ENCODE peak calls at places on chromosome 10, in six cellular contexts. H is astrocyte of the spinal cord, O is A549, V is psoas muscle, S is colonic mucosa, G is left ventricle myocardium inferior. R is an unnamed sample.

GRCh38 chr10:3516191-3516590 is 268.8 kb downstream of the KLF6 start:
- DNase-seq in H (no peak), O (no peak), V (no peak), S (no peak), G (no peak), R (no peak)

GRCh38 chr10:109427421-109427820 is 495.9 kb downstream of the XPNPEP1 start:
- DNase-seq in H (no peak), O (no peak), V (no peak), S (no peak), G (no peak), R (no peak)

GRCh38 chr10:11284291-11285085 is 266.8 kb downstream of the CELF2 start:
- DNase-seq in H (no peak), O (no peak), V (no peak), S (no peak), G (no peak), R (no peak)

GRCh38 chr10:96310359-96310669 is 6.1 kb downstream of the DNTT start:
- DNase-seq in H (no peak), O (no peak), V (no peak), S (no peak), G (no peak), R (no peak)

GRCh38 chr10:68284007-68284406 is 47.9 kb upstream of the HNRNPH3 start:
- DNase-seq in H (no peak), O (no peak), V (no peak), S (no peak), G (no peak), R (no peak)

GRCh38 chr10:107025676-107026075 is 138.8 kb downstream of the SORCS1 start:
- DNase-seq in H (no peak), O (no peak), V (no peak), S (no peak), G (no peak), R (no peak)

GRCh38 chr10:71396084-71396713 is 521 bp upstream of the CDH23 start:
- DNase-seq in H (peak; percentile 11), O (peak; percentile 76), V (peak; percentile 49), S (no peak), G (peak; percentile 66), R (peak; percentile 56)

GRCh38 chr10:7872041-7872442 is 53.7 kb downstream of the TAF3 start:
- DNase-seq in H (peak; percentile 30), O (peak; percentile 31), V (no peak), S (no peak), G (no peak), R (no peak)

GRCh38 chr10:100737359-100738054 is 7.9 kb upstream of the PAX2 start:
- DNase-seq in H (no peak), O (no peak), V (no peak), S (no peak), G (no peak), R (no peak)

GRCh38 chr10:51502124-51502523 is 197.3 kb downstream of the CSTF2T start:
- DNase-seq in H (no peak), O (no peak), V (no peak), S (no peak), G (no peak), R (no peak)

GRCh38 chr10:29344073-29344820 is 55.4 kb downstream of the LYZL1 start:
- DNase-seq in H (peak; percentile 64), O (no peak), V (peak; percentile 33), S (no peak), G (no peak), R (no peak)

GRCh38 chr10:35925511-35925910 is 283.4 kb upstream of the FZD8 start:
- DNase-seq in H (no peak), O (no peak), V (no peak), S (no peak), G (no peak), R (no peak)

GRCh38 chr10:6314620-6315205 is 112.0 kb downstream of the PFKFB3 start:
- DNase-seq in H (no peak), O (peak; percentile 85), V (no peak), S (peak; percentile 73), G (no peak), R (no peak)

GRCh38 chr10:61257956-61258496 is 195.2 kb downstream of the TMEM26 start:
- DNase-seq in H (no peak), O (no peak), V (no peak), S (no peak), G (no peak), R (no peak)

GRCh38 chr10:108515821-108516220 is 1351.3 kb upstream of the SORCS1 start:
- DNase-seq in H (no peak), O (no peak), V (no peak), S (no peak), G (no peak), R (no peak)

GRCh38 chr10:788796-789748 is 99.6 kb upstream of the DIP2C start:
- DNase-seq in H (peak; percentile 67), O (peak; percentile 84), V (no peak), S (peak; percentile 60), G (peak; percentile 76), R (no peak)
- H3K4me3 ChIP-seq in H (peak overlapping the region; percentile 29), O (peak overlapping the region; percentile 76), V (peak overlapping the region; percentile 54), S (peak overlapping the region; percentile 23), G (peak overlapping the region; percentile 60), R (no peak overlapping the region)

DNA sequence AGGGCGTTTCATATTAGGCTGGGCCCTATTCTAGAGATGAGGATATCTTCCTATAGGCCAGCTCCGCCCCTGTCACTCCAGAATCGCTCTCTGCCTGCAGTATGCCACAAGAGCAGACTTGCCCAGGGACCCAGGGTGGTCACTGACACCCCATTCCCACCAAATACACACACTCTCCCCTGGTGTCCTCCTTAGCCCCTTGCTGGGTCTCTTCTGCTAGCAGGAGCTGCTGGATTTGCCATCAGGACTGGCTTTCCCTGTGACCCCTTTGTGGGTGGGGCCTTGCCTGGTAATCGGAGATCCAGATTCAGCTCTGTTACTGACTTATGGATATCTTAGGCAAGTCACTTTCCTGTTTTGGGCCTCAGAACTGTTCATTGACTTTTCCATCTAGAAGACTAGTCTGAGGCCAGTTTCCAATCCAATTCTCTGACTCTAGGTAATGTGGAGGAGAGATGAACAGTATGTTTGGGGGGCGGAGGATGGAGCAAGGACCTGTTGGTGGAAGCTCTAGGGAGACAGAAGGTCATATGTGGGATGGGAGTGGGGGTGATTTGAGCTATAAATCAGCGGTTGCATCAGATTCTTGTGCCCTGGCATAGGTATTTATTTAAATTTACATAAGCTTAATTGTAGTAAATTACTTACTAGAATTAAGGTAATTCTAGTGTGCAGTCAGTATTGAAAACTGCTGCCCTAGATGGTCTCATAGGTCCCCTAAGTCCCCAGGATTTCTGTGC is 1.6 kb downstream of the TSPAN15 start:
- DNase-seq in H (no peak), O (no peak), V (no peak), S (no peak), G (no peak), R (no peak)
- H3K4me3 ChIP-seq in H (no peak overlapping the region), O (peak overlapping the region; percentile 78), V (peak overlapping the region; percentile 98), S (peak overlapping the region; percentile 74), G (peak overlapping the region; percentile 86), R (no peak overlapping the region)

GRCh38 chr10:88586462-88586861 is at the start of gene LIPJ:
- DNase-seq in H (no peak), O (no peak), V (no peak), S (no peak), G (no peak), R (no peak)

GRCh38 chr10:88583584-88583957 is 453 bp upstream of the RNLS start:
- DNase-seq in H (no peak), O (no peak), V (no peak), S (no peak), G (no peak), R (no peak)

GRCh38 chr10:88582806-88583583 is at the start of gene RNLS:
- DNase-seq in H (peak; percentile 62), O (peak; percentile 74), V (peak; percentile 82), S (peak; percentile 77), G (peak; percentile 76), R (no peak)

DNA sequence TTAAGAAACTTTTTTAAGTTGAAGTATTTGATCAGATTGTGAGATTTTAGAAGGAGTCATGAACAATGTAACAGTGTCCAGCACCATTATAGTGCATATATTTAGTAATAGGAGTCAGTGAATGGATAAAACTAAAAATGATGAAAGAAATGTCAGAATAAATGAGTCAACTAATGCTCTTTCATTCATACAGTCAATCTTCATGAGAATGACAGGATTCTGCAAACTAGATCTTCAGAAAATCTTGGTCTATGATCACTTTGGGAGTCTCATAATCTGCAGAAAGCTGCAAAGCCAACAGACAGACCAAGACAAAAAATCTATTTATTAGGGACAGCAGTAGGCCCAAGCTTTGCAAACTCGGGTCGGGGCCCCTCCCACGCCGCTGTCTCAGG is 710 bp downstream of the RNLS start:
- DNase-seq in H (no peak), O (no peak), V (no peak), S (no peak), G (no peak), R (no peak)
- H3K4me3 ChIP-seq in H (peak overlapping the region; percentile 36), O (peak overlapping the region; percentile 67), V (peak overlapping the region; percentile 88), S (peak overlapping the region; percentile 62), G (peak overlapping the region; percentile 86), R (no peak overlapping the region)

DNA sequence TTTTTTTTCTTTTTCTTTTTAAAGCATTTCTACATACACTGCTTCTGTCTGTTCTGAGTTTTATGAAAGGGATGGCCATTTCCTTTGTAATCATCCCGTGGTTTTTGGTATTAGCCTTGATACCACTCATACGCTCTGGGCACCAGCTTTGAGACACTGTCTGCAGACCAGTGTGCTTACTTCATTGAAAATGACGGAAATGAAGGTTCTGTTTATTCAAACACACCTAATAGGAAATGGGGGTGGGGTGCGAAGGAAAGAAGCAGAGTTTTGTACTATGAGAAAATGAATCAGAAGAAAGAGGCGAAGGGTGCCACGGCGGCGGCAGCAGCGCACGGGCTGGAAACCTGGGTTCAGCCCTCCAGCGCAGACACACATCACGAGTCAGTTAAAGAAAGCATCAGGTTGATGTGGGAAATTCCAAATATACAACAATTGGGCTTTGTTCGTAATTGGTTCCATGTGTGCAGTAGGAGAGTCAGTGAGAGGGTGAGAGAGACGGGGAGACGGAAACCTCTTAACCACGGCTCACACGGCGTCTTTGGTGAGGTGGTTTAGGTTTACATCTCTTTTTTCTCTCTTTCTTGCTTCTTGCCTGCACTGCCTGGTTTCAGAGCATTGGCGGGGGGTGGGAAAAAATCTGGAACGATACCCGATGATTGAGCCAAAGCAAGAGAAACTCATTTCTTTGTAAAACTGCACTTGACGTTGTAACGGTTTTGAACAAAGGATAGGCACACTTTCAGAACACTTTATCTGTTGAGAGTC is 321.2 kb downstream of the FRMD4A start:
- DNase-seq in H (peak; percentile 91), O (no peak), V (no peak), S (no peak), G (no peak), R (peak; percentile 76)
- H3K4me3 ChIP-seq in H (peak overlapping the region; percentile 35), O (no peak overlapping the region), V (peak overlapping the region; percentile 46), S (peak overlapping the region; percentile 10), G (peak overlapping the region; percentile 58), R (no peak overlapping the region)